ENCODE peak calls at places on chromosomes 7 and 10, in seven cellular contexts. N, T, V, C, H, R and D are unnamed samples.

GRCh38 chr7:74625446-74625845 is 32.1 kb upstream of the GTF2I start:
- DNase-seq in N (no peak), T (no peak), V (no peak), C (peak), H (no peak), R (no peak), D (no peak)

GRCh38 chr7:149007615-149008014 is 20.7 kb downstream of the PDIA4 start:
- DNase-seq in N (no peak), T (no peak), V (no peak), C (no peak), H (no peak), R (no peak), D (no peak)

GRCh38 chr10:71509444-71509843 is 112.7 kb downstream of the CDH23 start:
- DNase-seq in N (no peak), T (no peak), V (no peak), C (no peak), H (no peak), R (no peak), D (no peak)

GRCh38 chr7:47681241-47681810 is 99.4 kb upstream of the TNS3 start:
- DNase-seq in N (no peak), T (no peak), V (no peak), C (no peak), H (no peak), R (no peak), D (no peak)

GRCh38 chr10:90652519-90652918 is 205.3 kb downstream of the HTR7 start:
- DNase-seq in N (no peak), T (no peak), V (no peak), C (peak), H (no peak), R (no peak), D (no peak)

GRCh38 chr10:102674566-102674965 is 30.3 kb downstream of the TRIM8 start:
- DNase-seq in N (no peak), T (no peak), V (peak), C (no peak), H (no peak), R (no peak), D (no peak)

GRCh38 chr10:22805304-22805703 is 90.9 kb upstream of the PIP4K2A start:
- DNase-seq in N (no peak), T (no peak), V (peak), C (peak), H (no peak), R (no peak), D (peak)

GRCh38 chr10:133324198-133324792 is 12.4 kb downstream of the CALY start:
- DNase-seq in N (peak), T (no peak), V (no peak), C (peak), H (no peak), R (peak), D (no peak)

GRCh38 chr10:4847580-4848020 is 21.6 kb downstream of the AKR1E2 start:
- DNase-seq in N (no peak), T (no peak), V (no peak), C (peak), H (no peak), R (no peak), D (no peak)

GRCh38 chr7:42953989-42954388 is 21.8 kb downstream of the MRPL32 start:
- DNase-seq in N (no peak), T (no peak), V (no peak), C (no peak), H (no peak), R (no peak), D (no peak)

GRCh38 chr7:77461246-77461645 is 45.1 kb upstream of the GSAP start:
- DNase-seq in N (no peak), T (no peak), V (no peak), C (no peak), H (no peak), R (no peak), D (no peak)

GRCh38 chr10:33134011-33134751 is 176.2 kb upstream of the ITGB1 start:
- DNase-seq in N (peak), T (peak), V (peak), C (peak), H (no peak), R (no peak), D (no peak)

GRCh38 chr10:109062371-109062770 is 860.9 kb downstream of the XPNPEP1 start:
- DNase-seq in N (no peak), T (no peak), V (no peak), C (peak), H (no peak), R (no peak), D (no peak)

GRCh38 chr10:60101821-60102220 is 195.5 kb upstream of the CCDC6 start:
- DNase-seq in N (no peak), T (no peak), V (no peak), C (no peak), H (no peak), R (no peak), D (no peak)

GRCh38 chr10:11757452-11757819 is 15.3 kb downstream of the ECHDC3 start:
- DNase-seq in N (peak), T (peak), V (peak), C (peak), H (no peak), R (peak), D (no peak)

GRCh38 chr7:30472771-30473392 is 5.7 kb downstream of the NOD1 start:
- DNase-seq in N (no peak), T (no peak), V (no peak), C (peak), H (no peak), R (no peak), D (no peak)

GRCh38 chr7:155851892-155852291 is 39.6 kb upstream of the SHH start:
- DNase-seq in N (no peak), T (no peak), V (peak), C (no peak), H (no peak), R (no peak), D (no peak)

DNA sequence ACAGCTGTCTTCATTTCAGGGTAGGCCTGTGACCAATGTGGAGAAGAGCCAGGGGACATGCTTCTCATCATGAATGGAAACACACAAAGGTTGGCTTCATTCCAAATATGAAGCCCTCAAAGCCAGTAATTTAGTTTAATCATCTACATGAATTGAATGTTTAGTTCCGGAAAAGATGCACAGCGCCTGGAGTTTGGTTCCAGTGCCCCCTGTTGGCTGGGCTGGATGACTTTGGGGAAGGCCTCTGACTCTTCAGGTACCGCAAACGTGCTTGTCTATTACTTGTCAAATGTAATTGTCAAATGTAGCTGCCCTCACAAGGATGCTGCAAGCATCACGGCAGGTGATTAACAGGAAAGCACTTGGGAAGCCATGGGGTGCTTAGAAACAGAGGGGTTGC is 130.7 kb downstream of the ADRA2A start:
- DNase-seq in N (no peak), T (no peak), V (no peak), C (no peak), H (no peak), R (no peak), D (no peak)
- TF ChIP-seq CTCF in N (peak), T (no peak), V (no peak), C (peak), H (no peak), R (no peak), D (no peak)

GRCh38 chr10:82254237-82254636 is 379.2 kb downstream of the NRG3 start:
- DNase-seq in N (no peak), T (no peak), V (no peak), C (no peak), H (no peak), R (no peak), D (no peak)

GRCh38 chr10:82252081-82252480 is 377.1 kb downstream of the NRG3 start:
- DNase-seq in N (no peak), T (no peak), V (no peak), C (no peak), H (no peak), R (no peak), D (no peak)

GRCh38 chr10:82249141-82249540 is 374.1 kb downstream of the NRG3 start:
- DNase-seq in N (no peak), T (no peak), V (no peak), C (no peak), H (no peak), R (no peak), D (no peak)

GRCh38 chr10:82256275-82256674 is 381.3 kb downstream of the NRG3 start:
- DNase-seq in N (no peak), T (no peak), V (no peak), C (no peak), H (no peak), R (no peak), D (no peak)

DNA sequence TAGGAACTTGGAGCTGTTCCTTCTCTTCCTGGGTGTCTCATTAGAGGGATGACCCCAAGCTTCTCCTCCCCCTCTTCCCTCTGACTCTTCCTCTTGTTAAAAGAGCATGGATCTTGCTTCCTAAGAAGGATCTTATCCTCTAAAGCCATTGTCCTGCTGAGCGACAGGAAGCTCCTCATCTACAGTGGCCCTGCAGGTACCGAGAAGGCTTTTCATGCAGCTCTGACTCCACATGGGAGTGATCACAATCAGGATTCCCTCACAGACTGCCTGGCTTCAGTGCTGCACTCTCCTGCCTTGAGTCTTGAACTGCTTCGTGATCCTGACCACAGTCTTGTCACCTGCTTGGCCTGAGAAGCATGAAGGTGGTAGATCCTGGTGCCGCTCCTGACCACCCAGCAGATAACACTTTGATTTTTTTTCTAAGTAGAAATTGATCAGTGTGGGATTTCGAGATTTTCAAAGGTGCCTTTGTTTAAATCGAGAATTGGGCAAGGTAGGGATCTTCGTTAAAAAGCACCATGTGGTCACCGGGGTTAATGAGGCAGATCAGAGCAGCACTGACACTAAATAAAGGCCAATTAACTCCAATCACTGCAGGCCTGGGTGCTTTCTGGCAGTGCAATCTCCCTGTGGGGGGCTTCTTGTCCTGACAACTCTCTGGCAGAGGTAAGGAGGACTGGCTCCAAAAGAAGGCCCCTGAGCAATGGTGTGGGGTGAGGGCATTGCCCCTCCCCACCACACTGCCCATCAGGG is 376.4 kb downstream of the NRG3 start:
- DNase-seq in N (no peak), T (no peak), V (no peak), C (no peak), H (no peak), R (no peak), D (no peak)
- TF ChIP-seq POLR2A in N (no peak), T (no peak), V (no peak), C (no peak), H (no peak), R (no peak), D (no peak)

DNA sequence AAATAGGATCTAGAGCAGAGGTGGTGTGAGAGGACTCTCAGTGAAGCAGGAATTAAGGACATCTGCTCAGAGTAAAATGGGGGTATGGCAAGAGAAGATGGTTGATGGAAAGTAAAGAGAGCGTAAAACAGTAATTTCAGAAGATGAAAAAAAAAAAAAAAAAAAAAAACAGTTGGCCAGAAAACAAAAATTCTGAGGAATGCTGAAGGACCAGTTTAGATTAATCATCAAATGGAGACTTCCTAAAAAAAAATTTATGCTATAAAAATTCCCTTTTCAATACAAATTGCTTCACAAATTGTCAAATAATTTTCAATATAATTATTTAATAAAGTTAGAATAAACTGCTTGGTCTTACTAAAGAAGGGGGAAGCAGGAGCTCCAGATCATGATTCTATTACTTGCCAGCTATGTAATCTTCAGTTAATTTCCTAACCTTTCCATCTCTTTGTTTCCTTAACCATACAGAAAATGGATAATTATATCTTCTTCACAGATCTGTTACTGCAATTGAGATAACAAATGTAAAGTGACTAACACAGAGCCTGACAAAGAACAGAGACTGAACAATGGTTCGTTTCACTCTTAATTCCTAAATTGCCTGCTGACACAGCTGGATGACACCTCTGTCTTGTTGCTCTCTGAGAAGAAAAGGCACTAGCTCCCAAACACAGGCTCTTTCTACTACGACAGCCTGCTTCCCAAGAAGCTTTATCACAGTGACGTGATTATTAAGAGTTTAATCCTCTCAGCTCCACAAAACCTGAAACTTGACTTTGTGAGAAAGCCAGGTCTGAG is 64.9 kb upstream of the GPR22 start:
- DNase-seq in N (no peak), T (no peak), V (no peak), C (no peak), H (no peak), R (no peak), D (no peak)
- H3K4me3 ChIP-seq in N (no peak), T (no peak), V (no peak), C (no peak), H (no peak), R (no peak), D (no peak)

DNA sequence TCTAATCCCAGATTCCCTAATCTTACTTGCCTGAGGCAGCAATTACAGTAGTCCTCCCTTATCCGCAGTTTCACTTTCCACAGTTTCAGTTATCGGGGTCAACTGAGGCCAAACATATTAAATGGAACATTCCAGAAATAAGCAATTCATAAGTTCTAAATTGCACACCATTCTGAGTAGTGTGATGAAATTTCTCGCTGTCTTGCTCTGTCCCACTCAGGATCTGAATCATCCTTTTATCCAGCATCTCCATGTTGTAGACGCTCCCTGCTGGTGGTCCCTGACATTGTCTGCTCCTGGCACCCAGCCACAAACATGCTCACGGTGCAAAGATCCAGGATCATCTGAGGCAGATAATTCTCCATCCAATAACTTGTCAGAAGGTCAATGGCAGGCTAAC is 128.7 kb upstream of the CXCL12 start:
- DNase-seq in N (no peak), T (peak), V (no peak), C (peak), H (no peak), R (no peak), D (no peak)
- TF ChIP-seq CTCF in N (no peak), T (peak), V (no peak), C (no peak), H (no peak), R (no peak), D (no peak)

GRCh38 chr7:969403-969802 is 5.9 kb downstream of the COX19 start:
- DNase-seq in N (no peak), T (no peak), V (no peak), C (no peak), H (no peak), R (no peak), D (no peak)
- TF ChIP-seq POLR2A in N (no peak), T (no peak), V (no peak), C (no peak), H (no peak), R (no peak), D (no peak)

GRCh38 chr10:17665742-17666141 is 21.8 kb downstream of the STAM start:
- DNase-seq in N (no peak), T (no peak), V (no peak), C (peak), H (no peak), R (no peak), D (no peak)
- H3K4me3 ChIP-seq in N (no peak), T (no peak), V (no peak), C (no peak), H (no peak), R (peak), D (no peak)

GRCh38 chr7:33887576-33887975 is 17.8 kb upstream of the BMPER start:
- DNase-seq in N (no peak), T (no peak), V (no peak), C (no peak), H (no peak), R (no peak), D (no peak)

GRCh38 chr7:33888206-33888605 is 17.1 kb upstream of the BMPER start:
- DNase-seq in N (no peak), T (no peak), V (no peak), C (no peak), H (no peak), R (no peak), D (no peak)

GRCh38 chr7:33885290-33886005 is 19.9 kb upstream of the BMPER start:
- DNase-seq in N (no peak), T (no peak), V (no peak), C (peak), H (no peak), R (no peak), D (no peak)

GRCh38 chr7:33883566-33883965 is 21.8 kb upstream of the BMPER start:
- DNase-seq in N (no peak), T (no peak), V (no peak), C (no peak), H (no peak), R (no peak), D (no peak)

DNA sequence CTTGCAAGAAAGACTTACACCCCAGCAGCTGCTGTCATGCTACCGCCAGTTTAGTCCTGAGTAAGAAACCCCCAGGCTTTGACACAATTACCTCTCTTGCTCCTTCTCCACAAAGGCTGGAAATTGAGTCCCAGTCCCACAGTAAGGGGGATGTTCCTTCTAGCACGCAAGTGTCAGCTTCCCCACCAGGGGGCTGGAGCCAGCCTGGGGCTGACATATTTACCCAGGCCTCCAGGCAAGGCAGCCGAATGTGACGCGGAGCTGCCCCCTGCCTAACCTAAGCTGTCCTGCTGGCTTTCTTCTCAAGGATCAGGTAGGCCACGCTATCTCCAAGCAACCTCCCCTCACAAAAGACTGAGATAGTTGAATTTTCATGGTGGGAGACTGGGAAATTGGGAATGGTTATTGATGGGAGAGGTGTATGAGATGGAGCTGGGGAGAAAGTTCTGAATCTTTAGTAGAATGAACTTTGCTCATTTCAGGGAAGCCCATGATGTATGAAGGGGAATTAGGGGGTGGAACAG is 19.2 kb upstream of the BMPER start:
- DNase-seq in N (no peak), T (no peak), V (no peak), C (peak), H (no peak), R (no peak), D (no peak)
- TF ChIP-seq CTCF in N (no peak), T (no peak), V (no peak), C (peak), H (no peak), R (no peak), D (no peak)